ENCODE peak calls at places on chromosomes 3 and 15, in nine cellular contexts. E is lower leg skin, B is astrocyte of the cerebellum, R is cardiac fibroblast, M is stomach, J is fibroblast of mammary gland, S is neural crest cell, D is progenitor cell of endocrine pancreas, I is BE2C. A is an unnamed sample.

GRCh38 chr3:42010530-42010929 is 48.6 kb upstream of the ULK4 start:
- DNase-seq in E (no peak), B (no peak), R (no peak), M (no peak), J (no peak), S (no peak), D (no peak), I (peak; percentile 23), A (no peak)

GRCh38 chr3:135762188-135762853 is 203.2 kb upstream of the PPP2R3A start:
- DNase-seq in E (no peak), B (no peak), R (no peak), M (no peak), J (no peak), S (no peak), D (no peak), I (no peak), A (no peak)

GRCh38 chr3:125143982-125144652 is 68.4 kb downstream of the SLC12A8 start:
- DNase-seq in E (no peak), B (no peak), R (peak; percentile 84), M (no peak), J (no peak), S (no peak), D (no peak), I (peak; percentile 77), A (no peak)

GRCh38 chr3:168952551-168952950 is 711.0 kb downstream of the MECOM start:
- DNase-seq in E (no peak), B (peak; percentile 40), R (peak; percentile 76), M (no peak), J (peak; percentile 51), S (no peak), D (no peak), I (no peak), A (no peak)

GRCh38 chr3:190073264-190073663 is 47.4 kb downstream of the P3H2 start:
- DNase-seq in E (no peak), B (no peak), R (peak; percentile 35), M (no peak), J (no peak), S (no peak), D (no peak), I (no peak), A (no peak)

GRCh38 chr3:16885588-16885903 is 791 bp downstream of the PLCL2 start:
- DNase-seq in E (no peak), B (no peak), R (no peak), M (no peak), J (peak; percentile 42), S (no peak), D (no peak), I (no peak), A (no peak)

GRCh38 chr3:87267953-87268645 is 8.3 kb downstream of the POU1F1 start:
- DNase-seq in E (no peak), B (no peak), R (no peak), M (no peak), J (no peak), S (no peak), D (no peak), I (no peak), A (no peak)

GRCh38 chr3:8737823-8738222 is 4.2 kb downstream of the CAV3 start:
- DNase-seq in E (no peak), B (no peak), R (no peak), M (no peak), J (no peak), S (no peak), D (no peak), I (no peak), A (no peak)

GRCh38 chr3:130582457-130583155 is 65.6 kb downstream of the COL6A6 start:
- DNase-seq in E (no peak), B (no peak), R (peak; percentile 30), M (no peak), J (no peak), S (no peak), D (no peak), I (no peak), A (no peak)

GRCh38 chr3:16140894-16141285 is 33.6 kb upstream of the GALNT15 start:
- DNase-seq in E (no peak), B (no peak), R (no peak), M (no peak), J (no peak), S (no peak), D (no peak), I (no peak), A (no peak)

GRCh38 chr3:187274315-187274976 is 17.1 kb downstream of the MASP1 start:
- DNase-seq in E (no peak), B (no peak), R (no peak), M (no peak), J (no peak), S (no peak), D (no peak), I (no peak), A (no peak)

GRCh38 chr3:41580274-41580959 is 381.1 kb downstream of the CTNNB1 start:
- DNase-seq in E (no peak), B (no peak), R (no peak), M (no peak), J (peak; percentile 5), S (no peak), D (no peak), I (no peak), A (no peak)

GRCh38 chr15:55742498-55742926 is 440 bp downstream of the PRTG start:
- DNase-seq in E (no peak), B (no peak), R (peak; percentile 40), M (no peak), J (no peak), S (no peak), D (no peak), I (no peak), A (no peak)

GRCh38 chr3:148902173-148902791 is 37.2 kb downstream of the CPA3 start:
- DNase-seq in E (no peak), B (peak; percentile 46), R (peak; percentile 54), M (no peak), J (peak; percentile 64), S (no peak), D (no peak), I (no peak), A (peak; percentile 46)

GRCh38 chr15:88504445-88504844 is 36.9 kb downstream of the MRPS11 start:
- DNase-seq in E (no peak), B (no peak), R (no peak), M (no peak), J (no peak), S (no peak), D (no peak), I (no peak), A (no peak)

GRCh38 chr3:11718582-11719405 is 75.1 kb upstream of the VGLL4 start:
- DNase-seq in E (peak; percentile 58), B (no peak), R (peak; percentile 57), M (peak; percentile 69), J (peak; percentile 58), S (peak; percentile 21), D (peak; percentile 11), I (peak; percentile 6), A (no peak)

GRCh38 chr3:98651766-98652077 is 58.3 kb upstream of the CPOX start:
- DNase-seq in E (no peak), B (no peak), R (no peak), M (no peak), J (no peak), S (no peak), D (no peak), I (no peak), A (no peak)

GRCh38 chr3:98655666-98656065 is 62.3 kb upstream of the CPOX start:
- DNase-seq in E (no peak), B (peak; percentile 1), R (peak; percentile 68), M (no peak), J (peak; percentile 64), S (no peak), D (no peak), I (no peak), A (peak; percentile 10)

GRCh38 chr3:98662699-98663098 is 69.3 kb upstream of the CPOX start:
- DNase-seq in E (no peak), B (no peak), R (no peak), M (no peak), J (no peak), S (no peak), D (no peak), I (no peak), A (no peak)

GRCh38 chr3:98657429-98657828 is 64.0 kb upstream of the CPOX start:
- DNase-seq in E (no peak), B (no peak), R (no peak), M (peak; percentile 70), J (peak; percentile 9), S (no peak), D (peak; percentile 21), I (peak; percentile 61), A (no peak)
- TF ChIP-seq CTCF in E (no peak), B (no peak), R (no peak), M (peak; percentile 13), J (no peak), S (peak; percentile 57), D (peak; percentile 47), I (peak; percentile 48), A (no peak)

GRCh38 chr3:108462899-108463298 is 47.5 kb downstream of the MYH15 start:
- DNase-seq in E (no peak), B (no peak), R (peak; percentile 40), M (no peak), J (peak; percentile 49), S (no peak), D (no peak), I (no peak), A (no peak)
- TF ChIP-seq CTCF in E (no peak), B (no peak), R (no peak), M (no peak), J (no peak), S (no peak), D (no peak), I (no peak), A (no peak)

GRCh38 chr15:29698030-29698701 is 124.1 kb downstream of the TJP1 start:
- DNase-seq in E (no peak), B (no peak), R (peak; percentile 25), M (no peak), J (peak; percentile 90), S (no peak), D (no peak), I (no peak), A (peak; percentile 24)

GRCh38 chr15:29696950-29697738 is 125.1 kb downstream of the TJP1 start:
- DNase-seq in E (no peak), B (no peak), R (no peak), M (no peak), J (no peak), S (no peak), D (no peak), I (no peak), A (no peak)

GRCh38 chr15:29693225-29693624 is 129.0 kb downstream of the TJP1 start:
- DNase-seq in E (no peak), B (no peak), R (no peak), M (no peak), J (no peak), S (no peak), D (no peak), I (no peak), A (no peak)

GRCh38 chr15:29692527-29692926 is 129.7 kb downstream of the TJP1 start:
- DNase-seq in E (no peak), B (no peak), R (no peak), M (no peak), J (no peak), S (no peak), D (no peak), I (no peak), A (no peak)

GRCh38 chr15:29695486-29696167 is 126.6 kb downstream of the TJP1 start:
- DNase-seq in E (no peak), B (no peak), R (no peak), M (no peak), J (no peak), S (no peak), D (no peak), I (no peak), A (no peak)
- TF ChIP-seq CTCF in E (no peak), B (no peak), R (no peak), M (no peak), J (no peak), S (no peak), D (no peak), I (peak; percentile 28), A (no peak)

GRCh38 chr3:46674031-46674592 is 19.4 kb downstream of the ALS2CL start:
- DNase-seq in E (no peak), B (no peak), R (no peak), M (no peak), J (no peak), S (no peak), D (no peak), I (peak; percentile 2), A (no peak)
- TF ChIP-seq CTCF in E (no peak), B (peak; percentile 24), R (peak; percentile 12), M (no peak), J (peak; percentile 21), S (peak; percentile 34), D (no peak), I (peak; percentile 31), A (peak; percentile 16)